ENCODE peak calls at places on chromosome 12, in five cellular contexts. N is thyroid gland; C is effector memory CD4-positive, alpha-beta T cell; Q is brain microvascular endothelial cell; G is tibial artery. A is an unnamed sample. For H3K36me3, the result is how much of the 10 kb centered on the place peaks cover.

GRCh38 chr12:109950625-109951024 is 45.5 kb downstream of the GIT2 start:
- DNase-seq in N (no peak), C (no peak), Q (no peak), G (no peak), A (no peak)

GRCh38 chr12:120738252-120739030 is 12.8 kb downstream of the ACADS start:
- DNase-seq in N (no peak), C (no peak), Q (no peak), G (no peak), A (no peak)

GRCh38 chr12:52794479-52795331 is 1.2 kb downstream of the KRT3 start:
- DNase-seq in N (no peak), C (no peak), Q (no peak), G (no peak), A (no peak)

GRCh38 chr12:84842406-84843013 is 70.1 kb downstream of the SLC6A15 start:
- DNase-seq in N (no peak), C (no peak), Q (peak), G (no peak), A (no peak)

GRCh38 chr12:114679452-114679875 is 4.5 kb downstream of the TBX3 start:
- DNase-seq in N (no peak), C (no peak), Q (no peak), G (no peak), A (no peak)

GRCh38 chr12:15638231-15638630 is 151.0 kb downstream of the EPS8 start:
- DNase-seq in N (no peak), C (no peak), Q (no peak), G (no peak), A (no peak)

GRCh38 chr12:71746983-71747611 is 7.6 kb upstream of the RAB21 start:
- DNase-seq in N (peak), C (no peak), Q (peak), G (no peak), A (peak)

GRCh38 chr12:87142346-87142745 is 886.2 kb upstream of the MGAT4C start:
- DNase-seq in N (no peak), C (no peak), Q (no peak), G (no peak), A (no peak)

GRCh38 chr12:124007810-124008570 is 35.0 kb downstream of the ZNF664 start:
- DNase-seq in N (no peak), C (no peak), Q (no peak), G (no peak), A (peak)

GRCh38 chr12:95548539-95549391 is 2.5 kb downstream of the USP44 start:
- DNase-seq in N (peak), C (peak), Q (no peak), G (peak), A (peak)

DNA sequence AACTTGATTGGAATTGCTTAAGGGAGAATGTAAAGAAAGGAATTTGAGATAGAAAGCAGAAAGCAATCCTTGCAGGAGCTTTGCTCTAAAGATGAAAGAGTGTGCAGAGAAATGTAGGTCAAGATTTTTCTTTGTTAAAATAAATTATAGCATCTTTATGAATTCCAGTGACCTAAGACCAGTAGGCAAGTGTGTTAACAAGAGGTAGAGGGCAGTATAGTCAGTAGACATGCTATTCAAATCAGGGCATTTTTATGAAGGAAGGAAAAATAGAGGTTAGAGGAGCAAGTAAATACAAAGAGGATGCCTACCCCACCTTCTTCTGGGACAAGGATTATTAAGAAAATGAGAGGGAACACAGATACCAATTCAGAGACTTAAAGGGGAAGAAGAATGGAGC is 148.5 kb downstream of the PLCZ1 start:
- DNase-seq in N (no peak), C (no peak), Q (no peak), G (no peak), A (no peak)
- H3K4me3 ChIP-seq in N (no peak), C (no peak), Q (no peak), G (no peak), A (no peak)

DNA sequence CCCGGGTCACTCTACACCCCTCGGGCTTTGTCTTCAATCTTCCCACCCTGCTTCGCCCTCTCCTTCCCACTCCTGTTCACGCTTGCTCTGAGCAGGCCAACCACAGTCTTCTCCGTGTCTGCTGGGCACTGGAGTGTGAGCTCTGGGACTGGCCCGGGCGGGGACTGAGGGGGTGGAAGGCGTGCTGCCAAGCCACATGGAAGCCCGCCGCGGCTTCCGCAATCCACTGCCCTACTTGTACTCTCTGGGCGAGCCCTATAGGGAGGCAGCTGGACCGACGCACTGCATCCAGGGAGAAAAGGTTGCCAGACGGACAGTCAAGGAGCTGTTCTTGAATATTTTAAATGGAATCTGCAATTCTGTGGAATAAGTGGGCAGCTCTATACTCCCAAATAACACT is 24.8 kb downstream of the GOLGA3 start:
- DNase-seq in N (no peak), C (no peak), Q (no peak), G (no peak), A (no peak)
- H3K27ac ChIP-seq in N (no peak), C (no peak), Q (no peak), G (no peak), A (no peak)

GRCh38 chr12:6273209-6273928 is 37.1 kb upstream of the PLEKHG6 start:
- DNase-seq in N (peak), C (no peak), Q (no peak), G (no peak), A (no peak)
- H3K36me3 ChIP-seq in N (under half), C (under half), Q (under half), G (under half), A (under half)

GRCh38 chr12:45234134-45234865 is 18.4 kb downstream of the ANO6 start:
- DNase-seq in N (peak), C (no peak), Q (peak), G (no peak), A (peak)
- H3K4me3 ChIP-seq in N (no peak), C (no peak), Q (no peak), G (no peak), A (no peak)

DNA sequence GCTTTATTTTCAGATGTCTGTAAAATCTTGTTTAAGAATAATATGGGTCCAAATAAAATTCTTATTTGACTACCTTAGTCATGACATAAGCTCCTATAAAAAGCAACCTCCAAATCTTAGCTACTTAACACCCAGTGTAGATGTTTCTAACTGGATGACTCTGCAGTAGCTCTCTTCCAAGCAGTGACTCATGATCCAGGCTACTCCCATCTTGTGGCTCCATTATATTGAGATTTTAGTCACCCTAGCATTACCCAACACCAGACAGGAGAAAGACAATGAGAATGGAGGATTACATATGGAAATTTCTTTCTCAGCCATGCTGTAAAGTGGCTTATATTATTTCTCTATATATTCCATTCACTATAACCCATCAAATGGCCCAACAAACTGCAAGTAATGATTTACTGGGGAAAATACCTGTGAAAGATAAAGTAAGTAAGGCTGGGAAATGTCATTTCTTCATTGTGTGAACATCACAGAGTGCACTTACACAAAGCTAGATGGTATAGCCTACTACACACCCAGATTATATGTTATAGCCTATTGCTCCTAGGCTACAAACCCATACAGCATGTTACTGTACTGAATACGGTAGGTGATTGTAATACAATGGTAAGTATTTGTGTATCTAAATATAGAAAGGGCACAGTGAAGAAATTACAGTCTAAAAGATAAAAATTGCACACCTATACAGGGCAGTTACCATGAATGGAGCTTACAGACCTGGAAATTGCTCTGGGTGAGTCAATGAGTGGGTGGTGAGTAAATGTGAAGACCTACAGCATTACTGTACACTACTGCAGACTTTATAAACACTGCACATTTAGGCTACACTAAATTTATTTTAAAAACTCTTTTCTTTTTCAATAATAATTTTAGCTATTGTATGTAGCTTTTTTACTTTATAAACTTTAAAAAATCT is 163.2 kb downstream of the DYRK2 start:
- DNase-seq in N (no peak), C (no peak), Q (peak), G (no peak), A (no peak)
- H3K27ac ChIP-seq in N (no peak), C (no peak), Q (peak), G (no peak), A (no peak)

GRCh38 chr12:49034287-49034622 is 15.7 kb upstream of the PRKAG1 start:
- DNase-seq in N (no peak), C (no peak), Q (no peak), G (no peak), A (no peak)

GRCh38 chr12:49032276-49032675 is 13.7 kb upstream of the PRKAG1 start:
- DNase-seq in N (no peak), C (no peak), Q (no peak), G (no peak), A (no peak)

GRCh38 chr12:49032679-49033447 is 14.3 kb upstream of the PRKAG1 start:
- DNase-seq in N (no peak), C (no peak), Q (no peak), G (no peak), A (no peak)

GRCh38 chr12:49031573-49032161 is 13.1 kb upstream of the PRKAG1 start:
- DNase-seq in N (no peak), C (no peak), Q (no peak), G (peak), A (no peak)

GRCh38 chr12:49033611-49034286 is 15.2 kb upstream of the PRKAG1 start:
- DNase-seq in N (no peak), C (no peak), Q (no peak), G (no peak), A (no peak)
- H3K36me3 ChIP-seq in N (half or more), C (half or more), Q (half or more), G (half or more), A (under half)

GRCh38 chr12:1531160-1531653 is 63.2 kb downstream of the FBXL14 start:
- DNase-seq in N (peak), C (no peak), Q (no peak), G (peak), A (peak)

GRCh38 chr12:1532796-1533195 is 61.6 kb downstream of the FBXL14 start:
- DNase-seq in N (no peak), C (no peak), Q (no peak), G (no peak), A (no peak)

GRCh38 chr12:1530592-1531159 is 63.7 kb downstream of the FBXL14 start:
- DNase-seq in N (peak), C (no peak), Q (no peak), G (peak), A (no peak)

GRCh38 chr12:1532367-1532752 is 62.0 kb downstream of the FBXL14 start:
- DNase-seq in N (no peak), C (no peak), Q (no peak), G (no peak), A (no peak)

DNA sequence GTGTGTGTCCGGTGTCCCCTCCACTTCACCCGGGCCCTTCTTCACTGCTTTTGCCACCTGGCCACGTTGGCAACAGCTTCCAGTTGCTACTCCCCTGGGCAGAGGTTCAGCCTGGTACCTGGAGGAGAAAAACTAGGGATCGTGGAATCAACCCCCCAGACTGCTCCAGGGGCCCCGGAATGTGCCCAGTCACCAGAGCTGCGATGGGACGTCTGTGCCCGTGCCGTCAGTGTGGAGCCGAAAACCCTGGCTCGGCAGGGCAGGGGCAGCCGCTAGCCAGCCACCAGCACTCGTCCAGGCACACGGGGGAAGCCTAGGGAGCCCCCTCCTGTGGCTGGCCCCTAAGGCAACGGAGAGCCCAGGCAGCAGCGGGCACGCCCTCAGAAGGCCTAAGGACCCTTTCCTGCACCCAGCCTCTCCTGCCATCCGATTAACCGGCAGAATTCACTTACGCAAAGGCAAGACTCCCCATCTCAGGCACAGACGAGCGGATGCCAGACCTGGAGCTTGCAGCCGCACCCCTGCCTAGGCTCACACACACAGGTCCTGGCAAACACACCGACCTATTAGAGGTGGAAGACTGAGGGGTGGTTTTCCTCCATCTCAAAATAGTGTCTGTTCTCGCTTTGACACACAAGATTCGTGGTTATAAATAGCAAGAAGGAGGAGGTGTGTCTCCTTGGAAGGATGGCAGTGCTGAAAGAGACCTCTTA is 62.6 kb downstream of the FBXL14 start:
- DNase-seq in N (no peak), C (no peak), Q (no peak), G (peak), A (no peak)
- H3K4me3 ChIP-seq in N (no peak), C (peak), Q (peak), G (peak), A (no peak)

GRCh38 chr12:2080604-2081003 is 27.8 kb downstream of the CACNA1C start:
- DNase-seq in N (no peak), C (no peak), Q (no peak), G (no peak), A (no peak)

GRCh38 chr12:2084553-2085296 is 31.9 kb downstream of the CACNA1C start:
- DNase-seq in N (no peak), C (no peak), Q (peak), G (peak), A (no peak)

GRCh38 chr12:2083008-2083407 is 30.2 kb downstream of the CACNA1C start:
- DNase-seq in N (no peak), C (no peak), Q (no peak), G (no peak), A (no peak)

GRCh38 chr12:2083561-2083960 is 30.8 kb downstream of the CACNA1C start:
- DNase-seq in N (no peak), C (no peak), Q (no peak), G (no peak), A (no peak)

DNA sequence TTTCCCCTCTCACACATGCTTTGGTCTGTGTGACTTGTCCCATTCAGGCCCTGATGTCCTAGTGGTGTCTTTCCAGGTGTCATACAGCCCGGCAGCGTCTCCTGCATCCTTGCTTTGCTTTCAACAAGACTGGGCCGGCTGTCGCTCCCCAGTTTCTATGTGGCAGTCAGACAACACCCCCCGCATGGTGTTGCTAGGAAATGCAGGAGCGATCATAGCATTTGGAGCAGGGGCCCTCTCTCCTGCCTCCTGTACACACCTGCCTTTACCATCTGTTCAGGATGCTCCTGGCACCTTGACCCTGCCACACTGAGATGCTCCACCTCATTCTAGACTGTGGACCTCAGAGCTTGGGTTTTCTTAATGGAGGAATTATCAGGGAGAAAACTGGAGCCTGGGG is 29.5 kb downstream of the CACNA1C start:
- DNase-seq in N (no peak), C (no peak), Q (no peak), G (no peak), A (peak)
- H3K27ac ChIP-seq in N (no peak), C (no peak), Q (no peak), G (peak), A (no peak)

GRCh38 chr12:130568041-130568440 is 148.1 kb downstream of the RIMBP2 start:
- DNase-seq in N (no peak), C (no peak), Q (no peak), G (no peak), A (no peak)

GRCh38 chr12:130562711-130563110 is 153.4 kb downstream of the RIMBP2 start:
- DNase-seq in N (no peak), C (no peak), Q (no peak), G (no peak), A (no peak)

GRCh38 chr12:130566446-130567155 is 149.5 kb downstream of the RIMBP2 start:
- DNase-seq in N (no peak), C (no peak), Q (no peak), G (no peak), A (no peak)

GRCh38 chr12:130563322-130563721 is 152.8 kb downstream of the RIMBP2 start:
- DNase-seq in N (no peak), C (no peak), Q (no peak), G (no peak), A (no peak)

GRCh38 chr12:130565189-130565588 is 150.9 kb downstream of the RIMBP2 start:
- DNase-seq in N (no peak), C (no peak), Q (no peak), G (no peak), A (no peak)
- H3K36me3 ChIP-seq in N (under half), C (under half), Q (under half), G (under half), A (under half)

DNA sequence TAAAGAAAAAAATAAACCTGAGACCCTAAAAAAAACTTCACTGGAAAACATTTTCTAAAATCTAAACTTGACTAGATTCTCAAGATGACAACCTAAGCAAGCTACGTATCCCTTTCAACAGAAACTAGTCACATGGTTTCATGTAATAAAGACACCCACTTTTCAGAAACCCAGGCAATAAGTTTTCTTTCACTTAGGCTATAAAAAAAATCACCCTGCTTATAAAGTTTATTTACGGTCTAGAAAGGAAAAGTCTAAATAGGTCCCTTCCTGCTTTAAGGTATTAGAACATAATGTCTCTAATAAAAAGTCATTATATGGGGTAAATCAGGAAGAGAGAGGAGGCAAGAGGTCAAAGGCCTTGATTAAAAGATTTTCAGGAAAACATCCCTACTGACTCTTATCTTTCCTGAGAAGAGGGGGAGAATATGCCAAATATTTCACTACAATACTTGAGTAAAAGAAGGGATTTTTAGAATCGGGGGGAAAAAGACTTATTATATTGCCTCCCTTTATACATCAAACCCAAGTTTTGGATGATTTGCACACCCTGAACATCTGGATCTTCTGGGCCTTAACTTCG is 9.5 kb downstream of the CLIP1 start:
- DNase-seq in N (no peak), C (no peak), Q (no peak), G (no peak), A (no peak)
- H3K4me3 ChIP-seq in N (no peak), C (no peak), Q (no peak), G (no peak), A (no peak)

A was measured in body of pancreas.